ENCODE peak calls at places on chromosomes 16 and 17, in eight cellular contexts. One of them, this sample, is unnamed.

GRCh38 chr17:75109407-75110236 is at the start of gene ARMC7:
- DNase-seq in K562: peak
- DNase-seq in effector memory CD4-positive, alpha-beta T cell: peak
- DNase-seq in prostate gland: peak
- DNase-seq in PC-9: peak
- DNase-seq in lower leg skin: peak
- DNase-seq in psoas muscle: peak
- DNase-seq in hepatocyte: peak
- DNase-seq in this sample: peak

GRCh38 chr16:29985271-29985811 is 10.1 kb downstream of the HIRIP3 start:
- DNase-seq in K562: no peak
- DNase-seq in effector memory CD4-positive, alpha-beta T cell: no peak
- DNase-seq in prostate gland: no peak
- DNase-seq in PC-9: no peak
- DNase-seq in lower leg skin: no peak
- DNase-seq in psoas muscle: no peak
- DNase-seq in hepatocyte: no peak
- DNase-seq in this sample: peak

GRCh38 chr17:80742581-80743180 is 198.0 kb downstream of the RPTOR start:
- DNase-seq in K562: no peak
- DNase-seq in effector memory CD4-positive, alpha-beta T cell: no peak
- DNase-seq in prostate gland: no peak
- DNase-seq in PC-9: no peak
- DNase-seq in lower leg skin: no peak
- DNase-seq in psoas muscle: no peak
- DNase-seq in hepatocyte: no peak
- DNase-seq in this sample: no peak

GRCh38 chr17:888998-889401 is 90.6 kb downstream of the NXN start:
- DNase-seq in K562: no peak
- DNase-seq in effector memory CD4-positive, alpha-beta T cell: peak
- DNase-seq in prostate gland: no peak
- DNase-seq in PC-9: no peak
- DNase-seq in lower leg skin: no peak
- DNase-seq in psoas muscle: no peak
- DNase-seq in hepatocyte: no peak
- DNase-seq in this sample: peak

GRCh38 chr16:71628810-71629209 is 2.8 kb downstream of the MARVELD3 start:
- DNase-seq in K562: no peak
- DNase-seq in effector memory CD4-positive, alpha-beta T cell: no peak
- DNase-seq in prostate gland: no peak
- DNase-seq in PC-9: no peak
- DNase-seq in lower leg skin: no peak
- DNase-seq in psoas muscle: no peak
- DNase-seq in hepatocyte: peak
- DNase-seq in this sample: no peak

GRCh38 chr17:81049372-81049911 is 14.5 kb downstream of the BAIAP2 start:
- DNase-seq in K562: peak
- DNase-seq in effector memory CD4-positive, alpha-beta T cell: no peak
- DNase-seq in prostate gland: no peak
- DNase-seq in PC-9: no peak
- DNase-seq in lower leg skin: no peak
- DNase-seq in psoas muscle: no peak
- DNase-seq in hepatocyte: no peak
- DNase-seq in this sample: no peak

GRCh38 chr16:31456988-31457360 is 2.3 kb upstream of the ARMC5 start:
- DNase-seq in K562: no peak
- DNase-seq in effector memory CD4-positive, alpha-beta T cell: no peak
- DNase-seq in prostate gland: no peak
- DNase-seq in PC-9: no peak
- DNase-seq in lower leg skin: no peak
- DNase-seq in psoas muscle: no peak
- DNase-seq in hepatocyte: no peak
- DNase-seq in this sample: no peak

GRCh38 chr17:72555052-72555451 is 434.2 kb downstream of the SOX9 start:
- DNase-seq in K562: no peak
- DNase-seq in effector memory CD4-positive, alpha-beta T cell: no peak
- DNase-seq in prostate gland: no peak
- DNase-seq in PC-9: no peak
- DNase-seq in lower leg skin: no peak
- DNase-seq in psoas muscle: no peak
- DNase-seq in hepatocyte: no peak
- DNase-seq in this sample: no peak

GRCh38 chr17:8189041-8189710 is 804 bp downstream of the BORCS6 start:
- DNase-seq in K562: no peak
- DNase-seq in effector memory CD4-positive, alpha-beta T cell: peak
- DNase-seq in prostate gland: peak
- DNase-seq in PC-9: no peak
- DNase-seq in lower leg skin: peak
- DNase-seq in psoas muscle: no peak
- DNase-seq in hepatocyte: peak
- DNase-seq in this sample: peak

GRCh38 chr17:80926601-80927250 is 64.9 kb upstream of the CHMP6 start:
- DNase-seq in K562: no peak
- DNase-seq in effector memory CD4-positive, alpha-beta T cell: no peak
- DNase-seq in prostate gland: no peak
- DNase-seq in PC-9: no peak
- DNase-seq in lower leg skin: no peak
- DNase-seq in psoas muscle: no peak
- DNase-seq in hepatocyte: no peak
- DNase-seq in this sample: no peak

GRCh38 chr17:16962804-16963203 is 9.1 kb downstream of the TNFRSF13B start:
- DNase-seq in K562: peak
- DNase-seq in effector memory CD4-positive, alpha-beta T cell: no peak
- DNase-seq in prostate gland: no peak
- DNase-seq in PC-9: no peak
- DNase-seq in lower leg skin: peak
- DNase-seq in psoas muscle: no peak
- DNase-seq in hepatocyte: no peak
- DNase-seq in this sample: no peak

GRCh38 chr16:69721441-69721957 is 4.9 kb downstream of the NQO1 start:
- DNase-seq in K562: no peak
- DNase-seq in effector memory CD4-positive, alpha-beta T cell: no peak
- DNase-seq in prostate gland: no peak
- DNase-seq in PC-9: no peak
- DNase-seq in lower leg skin: peak
- DNase-seq in psoas muscle: no peak
- DNase-seq in hepatocyte: no peak
- DNase-seq in this sample: no peak

DNA sequence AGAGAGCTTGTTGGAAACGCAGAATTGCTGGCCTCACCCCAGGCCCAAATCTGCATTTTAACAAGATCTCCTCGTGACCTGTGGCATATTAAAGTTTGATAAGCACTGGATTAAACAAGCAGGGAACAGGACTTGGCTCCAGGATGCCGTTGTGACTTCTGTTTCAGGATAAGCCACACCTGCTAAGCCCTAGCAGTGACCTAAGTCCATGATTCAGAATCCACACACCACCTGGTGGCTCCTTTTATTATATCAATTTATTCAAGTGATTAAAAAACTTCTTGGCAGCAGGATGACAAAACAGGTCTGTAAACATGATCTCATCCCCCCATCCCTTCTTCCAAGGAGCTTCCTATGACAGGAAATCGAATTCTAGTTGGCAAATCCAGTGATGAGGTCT is 9.1 kb downstream of the NAGPA start:
- DNase-seq in K562: no peak
- DNase-seq in effector memory CD4-positive, alpha-beta T cell: no peak
- DNase-seq in prostate gland: peak
- DNase-seq in PC-9: peak
- DNase-seq in lower leg skin: no peak
- DNase-seq in psoas muscle: no peak
- DNase-seq in hepatocyte: no peak
- DNase-seq in this sample: peak
- H3K4me3 ChIP-seq in K562: no peak
- H3K4me3 ChIP-seq in effector memory CD4-positive, alpha-beta T cell: no peak
- H3K4me3 ChIP-seq in prostate gland: no peak
- H3K4me3 ChIP-seq in PC-9: no peak
- H3K4me3 ChIP-seq in lower leg skin: no peak
- H3K4me3 ChIP-seq in psoas muscle: no peak
- H3K4me3 ChIP-seq in hepatocyte: no peak
- H3K4me3 ChIP-seq in this sample: no peak

DNA sequence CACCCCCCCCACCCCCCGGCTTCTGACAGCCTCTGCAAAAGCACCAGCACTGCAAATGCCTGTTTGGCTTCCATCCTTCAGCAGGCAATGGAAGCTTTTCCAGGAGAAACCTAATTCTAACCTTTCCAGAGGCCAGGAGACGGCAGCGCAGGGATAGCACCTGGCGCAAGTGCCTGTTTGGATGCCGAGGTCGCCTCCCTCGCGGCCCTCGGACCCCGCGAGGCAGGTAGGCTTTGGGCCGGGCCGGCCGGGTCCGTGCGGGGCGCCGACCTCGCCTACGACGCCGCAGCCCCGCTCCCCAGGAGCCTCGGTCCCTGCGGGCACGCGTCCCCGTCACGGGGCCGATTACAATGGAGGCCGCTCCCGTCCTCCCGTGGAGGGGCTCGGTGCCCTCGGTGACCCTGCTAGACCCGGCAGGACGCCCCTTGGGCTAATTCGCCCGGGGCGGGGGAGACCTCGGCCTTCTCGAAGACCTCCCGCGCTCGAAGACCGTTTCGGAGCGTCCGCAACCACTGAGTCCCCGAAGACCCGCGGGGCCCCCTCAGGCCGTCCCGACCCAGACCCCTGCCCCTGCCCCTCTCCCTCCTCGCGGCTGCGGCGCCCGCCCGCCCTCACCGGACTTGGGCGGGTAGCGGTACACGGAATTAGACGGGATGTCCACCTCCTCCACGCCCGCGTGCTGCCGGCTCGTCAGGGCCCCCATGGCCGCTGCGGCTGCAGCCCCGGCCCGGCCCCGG is 587 bp downstream of the RNF157 start:
- DNase-seq in K562: peak
- DNase-seq in effector memory CD4-positive, alpha-beta T cell: no peak
- DNase-seq in prostate gland: no peak
- DNase-seq in PC-9: no peak
- DNase-seq in lower leg skin: peak
- DNase-seq in psoas muscle: no peak
- DNase-seq in hepatocyte: no peak
- DNase-seq in this sample: no peak
- H3K4me3 ChIP-seq in K562: peak
- H3K4me3 ChIP-seq in effector memory CD4-positive, alpha-beta T cell: peak
- H3K4me3 ChIP-seq in prostate gland: peak
- H3K4me3 ChIP-seq in PC-9: no peak
- H3K4me3 ChIP-seq in lower leg skin: no peak
- H3K4me3 ChIP-seq in psoas muscle: peak
- H3K4me3 ChIP-seq in hepatocyte: peak
- H3K4me3 ChIP-seq in this sample: no peak

GRCh38 chr17:14297161-14297851 is 3.6 kb upstream of the HS3ST3B1 start:
- DNase-seq in K562: no peak
- DNase-seq in effector memory CD4-positive, alpha-beta T cell: no peak
- DNase-seq in prostate gland: no peak
- DNase-seq in PC-9: no peak
- DNase-seq in lower leg skin: peak
- DNase-seq in psoas muscle: peak
- DNase-seq in hepatocyte: peak
- DNase-seq in this sample: no peak

GRCh38 chr17:14298221-14298994 is 2.5 kb upstream of the HS3ST3B1 start:
- DNase-seq in K562: no peak
- DNase-seq in effector memory CD4-positive, alpha-beta T cell: no peak
- DNase-seq in prostate gland: no peak
- DNase-seq in PC-9: no peak
- DNase-seq in lower leg skin: peak
- DNase-seq in psoas muscle: no peak
- DNase-seq in hepatocyte: no peak
- DNase-seq in this sample: no peak

GRCh38 chr17:14301279-14301760 is 439 bp downstream of the HS3ST3B1 start:
- DNase-seq in K562: peak
- DNase-seq in effector memory CD4-positive, alpha-beta T cell: peak
- DNase-seq in prostate gland: no peak
- DNase-seq in PC-9: no peak
- DNase-seq in lower leg skin: no peak
- DNase-seq in psoas muscle: no peak
- DNase-seq in hepatocyte: peak
- DNase-seq in this sample: no peak

GRCh38 chr17:14300628-14301278 is at the start of gene HS3ST3B1:
- DNase-seq in K562: peak
- DNase-seq in effector memory CD4-positive, alpha-beta T cell: peak
- DNase-seq in prostate gland: peak
- DNase-seq in PC-9: no peak
- DNase-seq in lower leg skin: peak
- DNase-seq in psoas muscle: peak
- DNase-seq in hepatocyte: peak
- DNase-seq in this sample: peak

GRCh38 chr17:14299261-14300093 is 1.4 kb upstream of the HS3ST3B1 start:
- DNase-seq in K562: peak
- DNase-seq in effector memory CD4-positive, alpha-beta T cell: no peak
- DNase-seq in prostate gland: no peak
- DNase-seq in PC-9: no peak
- DNase-seq in lower leg skin: peak
- DNase-seq in psoas muscle: peak
- DNase-seq in hepatocyte: peak
- DNase-seq in this sample: no peak
- H3K4me3 ChIP-seq in K562: peak
- H3K4me3 ChIP-seq in effector memory CD4-positive, alpha-beta T cell: peak
- H3K4me3 ChIP-seq in prostate gland: peak
- H3K4me3 ChIP-seq in PC-9: no peak
- H3K4me3 ChIP-seq in lower leg skin: no peak
- H3K4me3 ChIP-seq in psoas muscle: peak
- H3K4me3 ChIP-seq in hepatocyte: peak
- H3K4me3 ChIP-seq in this sample: no peak

GRCh38 chr17:29557085-29557697 is 9.6 kb downstream of the ABHD15 start:
- DNase-seq in K562: peak
- DNase-seq in effector memory CD4-positive, alpha-beta T cell: no peak
- DNase-seq in prostate gland: no peak
- DNase-seq in PC-9: no peak
- DNase-seq in lower leg skin: no peak
- DNase-seq in psoas muscle: no peak
- DNase-seq in hepatocyte: peak
- DNase-seq in this sample: no peak

GRCh38 chr17:29560306-29560705 is 6.5 kb downstream of the ABHD15 start:
- DNase-seq in K562: no peak
- DNase-seq in effector memory CD4-positive, alpha-beta T cell: no peak
- DNase-seq in prostate gland: no peak
- DNase-seq in PC-9: no peak
- DNase-seq in lower leg skin: no peak
- DNase-seq in psoas muscle: no peak
- DNase-seq in hepatocyte: no peak
- DNase-seq in this sample: no peak

GRCh38 chr17:29557717-29558116 is 9.1 kb downstream of the ABHD15 start:
- DNase-seq in K562: no peak
- DNase-seq in effector memory CD4-positive, alpha-beta T cell: no peak
- DNase-seq in prostate gland: no peak
- DNase-seq in PC-9: no peak
- DNase-seq in lower leg skin: no peak
- DNase-seq in psoas muscle: no peak
- DNase-seq in hepatocyte: no peak
- DNase-seq in this sample: no peak

GRCh38 chr17:29559640-29560039 is 7.2 kb downstream of the ABHD15 start:
- DNase-seq in K562: no peak
- DNase-seq in effector memory CD4-positive, alpha-beta T cell: no peak
- DNase-seq in prostate gland: no peak
- DNase-seq in PC-9: no peak
- DNase-seq in lower leg skin: no peak
- DNase-seq in psoas muscle: no peak
- DNase-seq in hepatocyte: no peak
- DNase-seq in this sample: no peak

DNA sequence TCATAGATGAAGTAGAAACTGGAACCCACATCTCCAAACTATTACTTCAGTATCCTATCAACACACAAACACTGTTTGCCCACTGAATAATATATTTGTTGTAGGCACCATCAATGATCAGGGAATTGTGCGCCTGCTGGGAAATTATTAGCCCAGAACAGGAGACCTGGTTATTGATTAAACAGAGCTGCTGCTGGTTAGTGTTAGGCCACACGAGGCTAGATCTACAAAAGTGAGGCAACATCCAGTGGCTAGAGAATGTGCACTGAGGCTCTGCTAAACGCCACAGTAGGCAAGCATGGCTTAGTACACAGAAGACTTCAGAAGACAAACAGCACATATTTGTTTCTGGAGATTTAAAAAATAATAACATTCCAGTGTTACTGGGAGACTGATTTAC is 11.0 kb downstream of the ABHD15 start:
- DNase-seq in K562: no peak
- DNase-seq in effector memory CD4-positive, alpha-beta T cell: no peak
- DNase-seq in prostate gland: no peak
- DNase-seq in PC-9: no peak
- DNase-seq in lower leg skin: no peak
- DNase-seq in psoas muscle: no peak
- DNase-seq in hepatocyte: peak
- DNase-seq in this sample: no peak
- H3K4me3 ChIP-seq in K562: no peak
- H3K4me3 ChIP-seq in effector memory CD4-positive, alpha-beta T cell: no peak
- H3K4me3 ChIP-seq in prostate gland: no peak
- H3K4me3 ChIP-seq in PC-9: no peak
- H3K4me3 ChIP-seq in lower leg skin: no peak
- H3K4me3 ChIP-seq in psoas muscle: no peak
- H3K4me3 ChIP-seq in hepatocyte: no peak
- H3K4me3 ChIP-seq in this sample: no peak